ENCODE peak calls at places on chromosomes 3 and 15, in nine cellular contexts. One of them, this sample, is unnamed.

GRCh38 chr3:170277833-170278586 is 55.8 kb downstream of the PRKCI start:
- DNase-seq in mesenteric fat pad: no peak
- DNase-seq in activated gamma-delta T cell treated with Interleukin-2 at 50 U/mL for 16 hours: no peak
- DNase-seq in thoracic aorta: no peak
- DNase-seq in anterior cingulate cortex: no peak
- DNase-seq in HuH-7: no peak
- DNase-seq in left ventricle myocardium superior: no peak
- DNase-seq in fibroblast of the conjunctiva: no peak
- DNase-seq in KBM-7: no peak
- DNase-seq in this sample: no peak

GRCh38 chr15:97084650-97085049 is 754.1 kb downstream of the NR2F2 start:
- DNase-seq in thoracic aorta: no peak
- DNase-seq in KBM-7: peak
- DNase-seq in HuH-7: no peak
- DNase-seq in anterior cingulate cortex: no peak
- DNase-seq in fibroblast of the conjunctiva: peak
- DNase-seq in activated gamma-delta T cell treated with Interleukin-2 at 50 U/mL for 16 hours: no peak
- DNase-seq in mesenteric fat pad: no peak
- DNase-seq in left ventricle myocardium superior: no peak
- DNase-seq in this sample: peak

GRCh38 chr3:50008931-50009330 is 69.0 kb downstream of the RBM6 start:
- DNase-seq in activated gamma-delta T cell treated with Interleukin-2 at 50 U/mL for 16 hours: no peak
- DNase-seq in fibroblast of the conjunctiva: no peak
- DNase-seq in left ventricle myocardium superior: no peak
- DNase-seq in KBM-7: no peak
- DNase-seq in mesenteric fat pad: no peak
- DNase-seq in thoracic aorta: no peak
- DNase-seq in anterior cingulate cortex: no peak
- DNase-seq in HuH-7: no peak
- DNase-seq in this sample: peak

GRCh38 chr3:140724856-140725812 is 47.3 kb downstream of the TRIM42 start:
- DNase-seq in HuH-7: no peak
- DNase-seq in anterior cingulate cortex: no peak
- DNase-seq in activated gamma-delta T cell treated with Interleukin-2 at 50 U/mL for 16 hours: no peak
- DNase-seq in KBM-7: no peak
- DNase-seq in left ventricle myocardium superior: no peak
- DNase-seq in thoracic aorta: no peak
- DNase-seq in mesenteric fat pad: no peak
- DNase-seq in fibroblast of the conjunctiva: no peak
- DNase-seq in this sample: no peak

GRCh38 chr3:8996681-8997121 is 33.4 kb upstream of the RAD18 start:
- DNase-seq in anterior cingulate cortex: peak
- DNase-seq in KBM-7: no peak
- DNase-seq in mesenteric fat pad: no peak
- DNase-seq in thoracic aorta: no peak
- DNase-seq in left ventricle myocardium superior: peak
- DNase-seq in HuH-7: no peak
- DNase-seq in fibroblast of the conjunctiva: peak
- DNase-seq in activated gamma-delta T cell treated with Interleukin-2 at 50 U/mL for 16 hours: no peak
- DNase-seq in this sample: peak

GRCh38 chr3:180594631-180595348 is 7.2 kb upstream of the TTC14 start:
- DNase-seq in fibroblast of the conjunctiva: peak
- DNase-seq in activated gamma-delta T cell treated with Interleukin-2 at 50 U/mL for 16 hours: no peak
- DNase-seq in KBM-7: peak
- DNase-seq in thoracic aorta: no peak
- DNase-seq in mesenteric fat pad: no peak
- DNase-seq in left ventricle myocardium superior: no peak
- DNase-seq in anterior cingulate cortex: no peak
- DNase-seq in HuH-7: no peak
- DNase-seq in this sample: peak

GRCh38 chr15:35540885-35541284 is 5.1 kb downstream of the DPH6 start:
- DNase-seq in anterior cingulate cortex: no peak
- DNase-seq in activated gamma-delta T cell treated with Interleukin-2 at 50 U/mL for 16 hours: no peak
- DNase-seq in fibroblast of the conjunctiva: peak
- DNase-seq in mesenteric fat pad: no peak
- DNase-seq in HuH-7: no peak
- DNase-seq in left ventricle myocardium superior: no peak
- DNase-seq in thoracic aorta: no peak
- DNase-seq in KBM-7: no peak
- DNase-seq in this sample: peak

GRCh38 chr3:100041328-100041749 is 73.0 kb downstream of the FILIP1L start:
- DNase-seq in anterior cingulate cortex: no peak
- DNase-seq in HuH-7: no peak
- DNase-seq in thoracic aorta: no peak
- DNase-seq in mesenteric fat pad: no peak
- DNase-seq in KBM-7: no peak
- DNase-seq in left ventricle myocardium superior: no peak
- DNase-seq in activated gamma-delta T cell treated with Interleukin-2 at 50 U/mL for 16 hours: no peak
- DNase-seq in fibroblast of the conjunctiva: peak
- DNase-seq in this sample: peak

GRCh38 chr3:32947466-32948238 is 3.8 kb upstream of the CCR4 start:
- DNase-seq in mesenteric fat pad: no peak
- DNase-seq in fibroblast of the conjunctiva: peak
- DNase-seq in KBM-7: peak
- DNase-seq in HuH-7: peak
- DNase-seq in thoracic aorta: peak
- DNase-seq in left ventricle myocardium superior: peak
- DNase-seq in anterior cingulate cortex: peak
- DNase-seq in activated gamma-delta T cell treated with Interleukin-2 at 50 U/mL for 16 hours: peak
- DNase-seq in this sample: peak

GRCh38 chr3:10594915-10595314 is 89.5 kb upstream of the ATP2B2 start:
- DNase-seq in thoracic aorta: no peak
- DNase-seq in anterior cingulate cortex: no peak
- DNase-seq in mesenteric fat pad: no peak
- DNase-seq in KBM-7: peak
- DNase-seq in HuH-7: peak
- DNase-seq in fibroblast of the conjunctiva: peak
- DNase-seq in activated gamma-delta T cell treated with Interleukin-2 at 50 U/mL for 16 hours: peak
- DNase-seq in left ventricle myocardium superior: peak
- DNase-seq in this sample: peak

GRCh38 chr3:146247906-146248305 is 3.0 kb downstream of the PLSCR4 start:
- DNase-seq in activated gamma-delta T cell treated with Interleukin-2 at 50 U/mL for 16 hours: no peak
- DNase-seq in HuH-7: no peak
- DNase-seq in mesenteric fat pad: no peak
- DNase-seq in anterior cingulate cortex: no peak
- DNase-seq in left ventricle myocardium superior: no peak
- DNase-seq in thoracic aorta: no peak
- DNase-seq in KBM-7: no peak
- DNase-seq in fibroblast of the conjunctiva: no peak
- DNase-seq in this sample: no peak

GRCh38 chr3:156382458-156383346 is 172.2 kb downstream of the SSR3 start:
- DNase-seq in activated gamma-delta T cell treated with Interleukin-2 at 50 U/mL for 16 hours: no peak
- DNase-seq in left ventricle myocardium superior: no peak
- DNase-seq in HuH-7: peak
- DNase-seq in anterior cingulate cortex: no peak
- DNase-seq in fibroblast of the conjunctiva: no peak
- DNase-seq in thoracic aorta: no peak
- DNase-seq in KBM-7: peak
- DNase-seq in mesenteric fat pad: no peak
- DNase-seq in this sample: peak

GRCh38 chr15:73050561-73051297 is 1.5 kb upstream of the NEO1 start:
- DNase-seq in fibroblast of the conjunctiva: no peak
- DNase-seq in activated gamma-delta T cell treated with Interleukin-2 at 50 U/mL for 16 hours: no peak
- DNase-seq in KBM-7: peak
- DNase-seq in thoracic aorta: no peak
- DNase-seq in left ventricle myocardium superior: no peak
- DNase-seq in anterior cingulate cortex: no peak
- DNase-seq in mesenteric fat pad: no peak
- DNase-seq in HuH-7: no peak
- DNase-seq in this sample: no peak